ENCODE peak calls at places on chromosomes 3 and 15, in seven cellular contexts. One of them, this sample, is unnamed.

GRCh38 chr3:35946121-35946856 is 307.0 kb downstream of the ARPP21 start:
- DNase-seq in NCI-H345: peak
- DNase-seq in stimulated activated CD4-positive, alpha-beta T cell treated with anti-CD3 and anti-CD28 coated beads, Interleukin-1b, Interleukin-23, amount 100 ng/mL, for 1 hour: no peak
- DNase-seq in progenitor cell of endocrine pancreas: no peak
- DNase-seq in activated gamma-delta T cell treated with Interleukin-2 at 50 U/mL for 16 hours: no peak
- DNase-seq in T47D: peak
- DNase-seq in occipital lobe: no peak
- DNase-seq in this sample: peak

GRCh38 chr3:29430558-29430971 is 149.7 kb downstream of the RBMS3 start:
- DNase-seq in stimulated activated CD4-positive, alpha-beta T cell treated with anti-CD3 and anti-CD28 coated beads, Interleukin-1b, Interleukin-23, amount 100 ng/mL, for 1 hour: no peak
- DNase-seq in occipital lobe: no peak
- DNase-seq in activated gamma-delta T cell treated with Interleukin-2 at 50 U/mL for 16 hours: no peak
- DNase-seq in NCI-H345: peak
- DNase-seq in progenitor cell of endocrine pancreas: no peak
- DNase-seq in T47D: no peak
- DNase-seq in this sample: no peak

GRCh38 chr3:97720417-97720816 is 44.1 kb upstream of the ARL6 start:
- DNase-seq in T47D: peak
- DNase-seq in progenitor cell of endocrine pancreas: no peak
- DNase-seq in activated gamma-delta T cell treated with Interleukin-2 at 50 U/mL for 16 hours: no peak
- DNase-seq in NCI-H345: peak
- DNase-seq in occipital lobe: no peak
- DNase-seq in stimulated activated CD4-positive, alpha-beta T cell treated with anti-CD3 and anti-CD28 coated beads, Interleukin-1b, Interleukin-23, amount 100 ng/mL, for 1 hour: no peak
- DNase-seq in this sample: no peak

GRCh38 chr3:39278616-39278935 is 1.3 kb downstream of the CX3CR1 start:
- DNase-seq in NCI-H345: no peak
- DNase-seq in T47D: no peak
- DNase-seq in progenitor cell of endocrine pancreas: no peak
- DNase-seq in activated gamma-delta T cell treated with Interleukin-2 at 50 U/mL for 16 hours: no peak
- DNase-seq in occipital lobe: no peak
- DNase-seq in stimulated activated CD4-positive, alpha-beta T cell treated with anti-CD3 and anti-CD28 coated beads, Interleukin-1b, Interleukin-23, amount 100 ng/mL, for 1 hour: no peak
- DNase-seq in this sample: no peak

GRCh38 chr3:125585595-125586223 is 9.6 kb downstream of the OSBPL11 start:
- DNase-seq in NCI-H345: peak
- DNase-seq in occipital lobe: peak
- DNase-seq in activated gamma-delta T cell treated with Interleukin-2 at 50 U/mL for 16 hours: peak
- DNase-seq in progenitor cell of endocrine pancreas: peak
- DNase-seq in T47D: peak
- DNase-seq in stimulated activated CD4-positive, alpha-beta T cell treated with anti-CD3 and anti-CD28 coated beads, Interleukin-1b, Interleukin-23, amount 100 ng/mL, for 1 hour: no peak
- DNase-seq in this sample: peak

GRCh38 chr3:24510030-24510648 is 15.5 kb upstream of the THRB start:
- DNase-seq in T47D: no peak
- DNase-seq in occipital lobe: no peak
- DNase-seq in NCI-H345: no peak
- DNase-seq in progenitor cell of endocrine pancreas: no peak
- DNase-seq in stimulated activated CD4-positive, alpha-beta T cell treated with anti-CD3 and anti-CD28 coated beads, Interleukin-1b, Interleukin-23, amount 100 ng/mL, for 1 hour: no peak
- DNase-seq in activated gamma-delta T cell treated with Interleukin-2 at 50 U/mL for 16 hours: no peak
- DNase-seq in this sample: no peak

GRCh38 chr15:98155356-98155755 is 194.9 kb downstream of the ARRDC4 start:
- DNase-seq in occipital lobe: no peak
- DNase-seq in stimulated activated CD4-positive, alpha-beta T cell treated with anti-CD3 and anti-CD28 coated beads, Interleukin-1b, Interleukin-23, amount 100 ng/mL, for 1 hour: no peak
- DNase-seq in activated gamma-delta T cell treated with Interleukin-2 at 50 U/mL for 16 hours: no peak
- DNase-seq in NCI-H345: no peak
- DNase-seq in progenitor cell of endocrine pancreas: no peak
- DNase-seq in T47D: no peak
- DNase-seq in this sample: no peak

GRCh38 chr3:79367066-79367465 is 400.7 kb downstream of the ROBO1 start:
- DNase-seq in T47D: no peak
- DNase-seq in stimulated activated CD4-positive, alpha-beta T cell treated with anti-CD3 and anti-CD28 coated beads, Interleukin-1b, Interleukin-23, amount 100 ng/mL, for 1 hour: no peak
- DNase-seq in activated gamma-delta T cell treated with Interleukin-2 at 50 U/mL for 16 hours: no peak
- DNase-seq in progenitor cell of endocrine pancreas: no peak
- DNase-seq in occipital lobe: no peak
- DNase-seq in NCI-H345: no peak
- DNase-seq in this sample: no peak

This sample was measured in OCI-M1.